ENCODE peak calls at places on chromosomes 16 and 17, in ten cellular contexts. X is nephron progenitor cell, I is AG08395, M is fibroblast of the aortic adventitia, B is DMS 273 treated with DMSO at 0.1 percent for 48 hours, T is A172, K is heart left ventricle, A is bronchial epithelial cell, J is stomach, P is MM.1S. Q is an unnamed sample.

GRCh38 chr17:18379246-18380146 is 1.9 kb downstream of the EVPLL start:
- DNase-seq in J (no peak), I (no peak), P (no peak), M (no peak), T (no peak), A (no peak), K (no peak), X (no peak), B (no peak), Q (no peak)

GRCh38 chr17:39769974-39770587 is 32.3 kb downstream of the GRB7 start:
- DNase-seq in B (peak; percentile 56), T (peak; percentile 91), M (peak; percentile 56), A (peak; percentile 99), X (no peak), P (peak; percentile 76), I (no peak), K (no peak), J (no peak), Q (peak; percentile 45)

GRCh38 chr17:75270218-75270965 is 639 bp downstream of the MIF4GD start:
- DNase-seq in P (peak; percentile 57), J (peak; percentile 66), K (peak; percentile 74), T (peak; percentile 67), A (peak; percentile 71), I (peak; percentile 68), B (peak; percentile 58), M (peak; percentile 70), X (peak; percentile 67), Q (no peak)

GRCh38 chr16:49604602-49605001 is 231.0 kb downstream of the C16orf78 start:
- DNase-seq in J (no peak), P (no peak), K (no peak), X (no peak), M (no peak), T (no peak), I (no peak), A (no peak), B (no peak), Q (no peak)

GRCh38 chr17:49519781-49520180 is 24.7 kb downstream of the NGFR start:
- DNase-seq in X (no peak), J (no peak), A (no peak), T (no peak), K (no peak), B (peak; percentile 52), I (no peak), M (no peak), P (no peak), Q (no peak)

GRCh38 chr16:85484337-85485295 is 128.5 kb upstream of the GSE1 start:
- DNase-seq in I (no peak), K (no peak), P (no peak), J (peak; percentile 42), X (no peak), T (no peak), M (no peak), B (peak; percentile 60), A (no peak), Q (peak; percentile 41)

GRCh38 chr16:81585785-81586184 is 141.2 kb downstream of the CMIP start:
- DNase-seq in B (no peak), J (no peak), K (no peak), A (no peak), M (no peak), P (no peak), T (peak; percentile 44), I (no peak), X (no peak), Q (no peak)

GRCh38 chr16:66512589-66513404 is 37.1 kb downstream of the TK2 start:
- DNase-seq in T (peak; percentile 50), A (peak; percentile 66), P (no peak), I (no peak), X (no peak), M (peak; percentile 41), J (peak; percentile 21), B (no peak), K (no peak), Q (no peak)

GRCh38 chr17:38731526-38732294 is 1.6 kb downstream of the CISD3 start:
- DNase-seq in M (no peak), A (no peak), I (no peak), X (no peak), J (no peak), T (no peak), P (no peak), B (no peak), K (no peak), Q (no peak)

GRCh38 chr16:7209598-7209997 is 123.0 kb upstream of the RBFOX1 start:
- DNase-seq in B (no peak), J (no peak), X (no peak), P (no peak), K (no peak), M (no peak), A (peak; percentile 18), T (no peak), I (no peak), Q (no peak)

GRCh38 chr17:16926061-16926511 is 45.8 kb downstream of the TNFRSF13B start:
- DNase-seq in X (no peak), A (no peak), T (no peak), J (no peak), P (no peak), B (no peak), M (no peak), K (no peak), I (no peak), Q (no peak)

GRCh38 chr16:86768231-86768791 is 190.0 kb downstream of the FOXL1 start:
- DNase-seq in A (no peak), I (peak; percentile 27), M (no peak), X (peak; percentile 58), K (no peak), T (peak; percentile 45), P (no peak), J (no peak), B (no peak), Q (no peak)

GRCh38 chr16:30844346-30844670 is 49.6 kb downstream of the BCL7C start:
- DNase-seq in B (no peak), K (no peak), I (no peak), P (no peak), A (no peak), M (no peak), J (no peak), X (no peak), T (no peak), Q (no peak)

GRCh38 chr17:2867441-2868424 is 71.5 kb downstream of the RAP1GAP2 start:
- DNase-seq in B (no peak), K (no peak), I (peak; percentile 63), M (peak; percentile 35), J (no peak), X (peak; percentile 28), A (peak; percentile 49), P (no peak), T (peak; percentile 75), Q (no peak)

GRCh38 chr17:8801135-8801840 is 2.1 kb upstream of the MFSD6L start:
- DNase-seq in T (no peak), J (no peak), K (no peak), M (no peak), B (no peak), P (no peak), X (no peak), I (no peak), A (no peak), Q (no peak)

GRCh38 chr16:69523571-69523970 is 42.2 kb upstream of the NFAT5 start:
- DNase-seq in A (no peak), I (no peak), K (no peak), X (no peak), J (no peak), T (no peak), M (no peak), P (no peak), B (no peak), Q (no peak)

GRCh38 chr17:13601317-13601775 is 383 bp downstream of the HS3ST3A1 start:
- DNase-seq in J (no peak), T (no peak), I (peak; percentile 19), B (no peak), K (no peak), P (no peak), A (no peak), M (no peak), X (no peak), Q (no peak)

GRCh38 chr16:74700206-74701040 is at the start of gene MLKL:
- DNase-seq in M (peak; percentile 51), A (peak; percentile 58), X (no peak), K (peak; percentile 56), P (peak; percentile 35), I (peak; percentile 51), J (peak; percentile 65), T (peak; percentile 73), B (no peak), Q (peak; percentile 18)

GRCh38 chr16:75074920-75075687 is 41.5 kb downstream of the LDHD start:
- DNase-seq in T (no peak), I (no peak), P (peak; percentile 81), K (no peak), J (peak; percentile 58), X (no peak), A (no peak), B (no peak), M (no peak), Q (no peak)

GRCh38 chr16:76293980-76294690 is 16.9 kb downstream of the CNTNAP4 start:
- DNase-seq in A (no peak), J (no peak), T (no peak), I (no peak), X (no peak), P (no peak), K (no peak), M (peak; percentile 28), B (no peak), Q (no peak)

GRCh38 chr16:50102046-50102756 is 36.4 kb downstream of the HEATR3 start:
- DNase-seq in I (peak; percentile 77), M (peak; percentile 12), J (no peak), P (no peak), K (no peak), A (peak; percentile 73), T (peak; percentile 66), X (no peak), B (no peak), Q (no peak)

GRCh38 chr17:77735341-77736206 is 222.9 kb upstream of the TNRC6C start:
- DNase-seq in P (no peak), B (no peak), I (no peak), A (no peak), M (peak; percentile 34), X (no peak), J (peak; percentile 40), K (peak; percentile 78), T (no peak), Q (peak; percentile 57)

GRCh38 chr16:57133911-57134310 is 41.5 kb downstream of the CPNE2 start:
- DNase-seq in A (no peak), M (no peak), J (no peak), T (no peak), I (no peak), K (no peak), B (no peak), X (no peak), P (no peak), Q (no peak)

GRCh38 chr17:79221597-79221996 is 147.0 kb downstream of the ENGASE start:
- DNase-seq in K (no peak), A (no peak), J (no peak), M (no peak), I (no peak), X (no peak), T (no peak), P (no peak), B (no peak), Q (no peak)

GRCh38 chr16:75239463-75240122 is 11.8 kb downstream of the BCAR1 start:
- DNase-seq in X (no peak), T (no peak), I (no peak), K (no peak), B (no peak), M (no peak), J (no peak), A (no peak), P (no peak), Q (no peak)

GRCh38 chr16:30371248-30371816 is 1.0 kb upstream of the TBC1D10B start:
- DNase-seq in T (no peak), X (no peak), I (no peak), P (no peak), J (no peak), B (no peak), M (no peak), K (no peak), A (no peak), Q (no peak)

GRCh38 chr16:49127103-49127502 is 154.5 kb downstream of the CBLN1 start:
- DNase-seq in P (peak; percentile 36), T (no peak), B (no peak), K (no peak), I (no peak), A (peak; percentile 7), X (peak; percentile 65), J (no peak), M (no peak), Q (no peak)

Q was measured in NCI-H748 treated with DMSO at 0.1 percent for 48 hours.